ENCODE peak calls at places on chromosome 12, in eight cellular contexts. O is HepG2, R is H1, Z is ovary, X is GM12878, T is upper lobe of left lung, J is transverse colon, U is A549. D is an unnamed sample. For H3K4me1, the result is how much of the 10 kb centered on the place peaks cover.

GRCh38 chr12:47410383-47410782 is 295.4 kb downstream of the RPAP3 start:
- DNase-seq in O (no peak), R (no peak), Z (no peak), X (no peak), T (no peak), J (no peak), U (no peak), D (no peak)

GRCh38 chr12:33438890-33439586 is 581 bp downstream of the SYT10 start:
- DNase-seq in O (no peak), R (peak), Z (no peak), X (no peak), T (no peak), J (no peak), U (no peak), D (no peak)

GRCh38 chr12:47942327-47943230 is 20.8 kb upstream of the TMEM106C start:
- DNase-seq in O (peak), R (peak), Z (peak), X (no peak), T (no peak), J (no peak), U (no peak), D (peak)

GRCh38 chr12:100539209-100539608 is 34.3 kb upstream of the GAS2L3 start:
- DNase-seq in O (no peak), R (peak), Z (peak), X (no peak), T (no peak), J (no peak), U (peak), D (no peak)

GRCh38 chr12:124162151-124163110 is 132.5 kb upstream of the RFLNA start:
- DNase-seq in O (no peak), R (no peak), Z (no peak), X (no peak), T (no peak), J (peak), U (peak), D (no peak)

GRCh38 chr12:116065561-116065960 is 211.9 kb downstream of the MED13L start:
- DNase-seq in O (no peak), R (no peak), Z (no peak), X (no peak), T (no peak), J (no peak), U (no peak), D (no peak)

GRCh38 chr12:5830121-5830520 is 114.9 kb downstream of the ANO2 start:
- DNase-seq in O (no peak), R (no peak), Z (no peak), X (no peak), T (no peak), J (no peak), U (no peak), D (no peak)

GRCh38 chr12:72276212-72276865 is 4.2 kb downstream of the TRHDE start:
- DNase-seq in O (no peak), R (no peak), Z (no peak), X (no peak), T (no peak), J (no peak), U (no peak), D (no peak)

GRCh38 chr12:132623072-132623869 is 4.7 kb downstream of the P2RX2 start:
- DNase-seq in O (no peak), R (no peak), Z (no peak), X (no peak), T (no peak), J (no peak), U (no peak), D (no peak)

GRCh38 chr12:132621657-132622435 is 3.3 kb downstream of the P2RX2 start:
- DNase-seq in O (no peak), R (no peak), Z (no peak), X (no peak), T (no peak), J (no peak), U (no peak), D (no peak)

GRCh38 chr12:132620893-132621656 is 2.5 kb downstream of the P2RX2 start:
- DNase-seq in O (no peak), R (no peak), Z (no peak), X (no peak), T (no peak), J (no peak), U (no peak), D (no peak)

GRCh38 chr12:132624186-132624855 is 5.7 kb downstream of the P2RX2 start:
- DNase-seq in O (no peak), R (no peak), Z (no peak), X (no peak), T (no peak), J (no peak), U (no peak), D (no peak)

DNA sequence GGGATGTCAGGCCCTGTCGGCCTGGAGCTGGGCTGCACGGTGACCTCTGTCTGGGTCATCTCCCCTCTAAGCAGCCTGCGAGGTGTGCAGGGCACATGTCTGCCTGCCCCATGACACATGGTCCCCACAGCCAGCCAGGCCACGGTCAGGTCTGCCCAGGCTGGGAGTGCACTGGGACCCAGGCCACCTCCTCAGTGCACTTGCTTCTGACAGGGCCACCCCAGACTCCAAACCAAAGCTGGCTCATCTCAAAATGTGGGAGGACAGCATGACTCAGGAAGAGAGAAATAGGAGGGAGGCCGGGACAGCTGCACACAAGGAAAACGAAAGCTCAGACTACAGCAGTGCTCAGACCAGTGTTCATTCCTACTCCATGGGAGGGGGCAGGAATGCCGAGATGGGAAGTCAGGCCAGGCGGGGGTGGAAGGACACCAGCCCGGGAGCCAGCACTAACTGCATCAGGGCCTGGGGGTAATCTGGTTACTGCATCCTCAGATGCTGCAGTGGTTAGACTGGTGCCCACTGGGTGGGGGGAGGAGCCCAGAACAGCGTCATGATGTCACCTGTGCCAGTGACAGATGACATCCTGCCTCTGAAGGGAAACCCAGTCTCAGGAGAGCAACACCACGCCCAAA is 4.0 kb downstream of the P2RX2 start:
- DNase-seq in O (no peak), R (no peak), Z (peak), X (no peak), T (no peak), J (no peak), U (no peak), D (no peak)
- TF ChIP-seq POLR2A in O (no peak), R (no peak), Z (no peak), X (peak), T (no peak), J (no peak), U (no peak), D (no peak)

GRCh38 chr12:54974281-54974680 is 10.3 kb downstream of the TESPA1 start:
- DNase-seq in O (peak), R (no peak), Z (no peak), X (no peak), T (no peak), J (no peak), U (no peak), D (no peak)

GRCh38 chr12:54975875-54976274 is 8.7 kb downstream of the TESPA1 start:
- DNase-seq in O (no peak), R (no peak), Z (no peak), X (no peak), T (no peak), J (no peak), U (no peak), D (no peak)

GRCh38 chr12:54977155-54977554 is 7.4 kb downstream of the TESPA1 start:
- DNase-seq in O (no peak), R (no peak), Z (no peak), X (no peak), T (no peak), J (no peak), U (no peak), D (no peak)

GRCh38 chr12:54977857-54978256 is 6.7 kb downstream of the TESPA1 start:
- DNase-seq in O (no peak), R (no peak), Z (no peak), X (no peak), T (no peak), J (no peak), U (no peak), D (no peak)

GRCh38 chr12:54975272-54975671 is 9.3 kb downstream of the TESPA1 start:
- DNase-seq in O (no peak), R (no peak), Z (no peak), X (no peak), T (no peak), J (no peak), U (no peak), D (no peak)
- H3K4me1 ChIP-seq in O (under half), R (under half), Z (under half), X (under half), T (under half), J (under half), U (under half), D (under half)

DNA sequence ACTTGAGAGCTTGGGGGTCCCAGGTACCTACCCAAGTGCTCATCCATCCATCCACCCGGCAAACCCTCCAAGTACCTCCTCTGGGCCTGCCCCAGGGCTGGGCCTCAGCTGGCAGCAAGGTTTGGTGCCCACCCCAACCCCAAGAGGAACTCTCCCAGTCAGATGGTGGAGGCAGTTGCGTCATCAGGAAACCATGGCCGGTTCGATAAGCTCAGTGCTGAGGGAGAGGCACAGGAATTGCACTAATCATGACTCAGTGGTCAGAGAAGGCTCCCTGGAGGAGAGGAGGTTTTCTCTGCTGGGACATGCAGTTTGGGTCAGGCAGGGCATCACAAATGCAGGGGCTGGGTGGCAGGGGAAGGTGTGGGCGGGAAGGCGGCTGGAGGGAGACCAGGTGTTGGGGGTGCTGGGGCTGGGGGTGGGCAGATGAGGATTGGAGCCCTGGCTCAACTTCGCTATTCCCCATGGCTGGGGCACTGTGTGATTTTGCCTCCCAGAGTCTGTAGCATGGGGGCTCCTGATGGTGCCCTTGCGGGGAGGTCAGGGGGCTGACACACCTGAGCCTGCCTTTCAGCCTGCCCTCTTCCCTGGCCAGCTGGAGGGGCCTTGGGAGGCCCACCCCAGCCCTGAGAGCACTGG is 32.2 kb downstream of the SH2B3 start:
- DNase-seq in O (no peak), R (no peak), Z (no peak), X (no peak), T (peak), J (peak), U (no peak), D (no peak)
- TF ChIP-seq EP300 in O (no peak), R (no peak), Z (no peak), X (no peak), T (peak), J (no peak), U (no peak), D (no peak)

DNA sequence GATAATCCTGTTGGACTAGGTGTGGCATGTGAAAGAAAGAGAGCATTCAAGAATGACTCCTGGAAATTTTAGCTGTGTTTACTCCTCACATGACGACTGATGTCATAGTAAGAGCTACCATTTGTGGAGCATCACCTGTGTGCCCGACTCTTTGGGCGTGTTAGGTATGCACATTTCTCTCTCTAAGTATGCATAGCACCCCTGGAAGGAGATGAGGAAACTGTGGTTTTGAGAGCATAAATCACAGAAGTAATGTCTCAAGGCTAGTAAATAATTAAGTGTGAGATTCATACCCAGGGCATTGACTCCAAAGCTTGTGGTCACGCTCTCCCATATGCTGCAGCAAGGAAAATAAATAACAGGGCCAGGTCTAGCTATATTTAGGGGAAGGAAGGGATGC is 216.2 kb downstream of the SLC15A4 start:
- DNase-seq in O (no peak), R (no peak), Z (no peak), X (no peak), T (no peak), J (no peak), U (no peak), D (no peak)
- TF ChIP-seq POLR2A in O (no peak), R (no peak), Z (no peak), X (no peak), T (no peak), J (no peak), U (no peak), D (no peak)

GRCh38 chr12:62712561-62712960 is 222.4 kb downstream of the PPM1H start:
- DNase-seq in O (no peak), R (no peak), Z (no peak), X (no peak), T (no peak), J (no peak), U (no peak), D (no peak)

GRCh38 chr12:62711626-62712305 is 223.2 kb downstream of the PPM1H start:
- DNase-seq in O (no peak), R (no peak), Z (no peak), X (no peak), T (no peak), J (no peak), U (no peak), D (no peak)

GRCh38 chr12:62714409-62715075 is 220.4 kb downstream of the PPM1H start:
- DNase-seq in O (no peak), R (no peak), Z (peak), X (no peak), T (no peak), J (no peak), U (no peak), D (no peak)

GRCh38 chr12:62713723-62714122 is 221.2 kb downstream of the PPM1H start:
- DNase-seq in O (no peak), R (no peak), Z (no peak), X (no peak), T (no peak), J (no peak), U (no peak), D (no peak)

GRCh38 chr12:62713190-62713589 is 221.8 kb downstream of the PPM1H start:
- DNase-seq in O (no peak), R (no peak), Z (no peak), X (no peak), T (no peak), J (no peak), U (no peak), D (no peak)
- H3K4me1 ChIP-seq in O (under half), R (under half), Z (under half), X (under half), T (under half), J (under half), U (half or more), D (under half)

D was measured in sigmoid colon.